ENCODE peak calls at places on chromosomes 12 and 14, in six cellular contexts. S is left lung, M is nephron progenitor cell, D is left ventricle myocardium inferior, Z is tibial artery, E is PC-9. W is an unnamed sample.

GRCh38 chr12:113519464-113520191 is 48.0 kb upstream of the LHX5 start:
- DNase-seq in Z (no peak), M (peak), D (no peak), S (no peak), E (no peak), W (no peak)

GRCh38 chr12:124333724-124334123 is 38.8 kb downstream of the RFLNA start:
- DNase-seq in S (no peak), D (no peak), Z (no peak), E (no peak), M (no peak), W (no peak)

GRCh38 chr14:89672636-89673279 is 255.7 kb upstream of the FOXN3 start:
- DNase-seq in E (no peak), Z (no peak), M (no peak), S (peak), D (peak), W (no peak)

GRCh38 chr14:36997843-36998242 is 174.6 kb downstream of the SLC25A21 start:
- DNase-seq in M (no peak), Z (no peak), D (no peak), E (no peak), S (no peak), W (no peak)

GRCh38 chr12:109144224-109144623 is 27.8 kb downstream of the ACACB start:
- DNase-seq in E (no peak), D (no peak), Z (peak), M (no peak), S (no peak), W (no peak)

GRCh38 chr12:128052341-128052740 is 214.6 kb upstream of the TMEM132C start:
- DNase-seq in Z (no peak), D (no peak), S (no peak), M (no peak), E (no peak), W (no peak)

GRCh38 chr14:72182773-72183432 is 250.7 kb downstream of the RGS6 start:
- DNase-seq in E (no peak), Z (no peak), D (no peak), S (no peak), M (no peak), W (no peak)

GRCh38 chr12:48765753-48766162 is 23.1 kb downstream of the ADCY6 start:
- DNase-seq in M (no peak), D (no peak), S (no peak), Z (no peak), E (no peak), W (peak)

GRCh38 chr12:118332511-118332910 is 40.2 kb downstream of the TAOK3 start:
- DNase-seq in M (no peak), S (no peak), E (no peak), Z (no peak), D (no peak), W (no peak)

GRCh38 chr12:77133566-77133965 is 68.2 kb upstream of the E2F7 start:
- DNase-seq in E (no peak), D (peak), M (peak), Z (no peak), S (peak), W (no peak)

GRCh38 chr14:105144231-105144665 is 24.3 kb downstream of the JAG2 start:
- DNase-seq in D (no peak), S (peak), Z (no peak), E (no peak), M (no peak), W (no peak)

GRCh38 chr14:105145381-105146180 is 23.0 kb downstream of the JAG2 start:
- DNase-seq in S (peak), E (no peak), D (no peak), Z (peak), M (no peak), W (no peak)

GRCh38 chr14:105146181-105146975 is 22.2 kb downstream of the JAG2 start:
- DNase-seq in S (peak), D (peak), M (peak), E (no peak), Z (peak), W (no peak)

GRCh38 chr14:105143451-105144230 is 24.9 kb downstream of the JAG2 start:
- DNase-seq in D (no peak), M (no peak), Z (peak), E (no peak), S (peak), W (no peak)

DNA sequence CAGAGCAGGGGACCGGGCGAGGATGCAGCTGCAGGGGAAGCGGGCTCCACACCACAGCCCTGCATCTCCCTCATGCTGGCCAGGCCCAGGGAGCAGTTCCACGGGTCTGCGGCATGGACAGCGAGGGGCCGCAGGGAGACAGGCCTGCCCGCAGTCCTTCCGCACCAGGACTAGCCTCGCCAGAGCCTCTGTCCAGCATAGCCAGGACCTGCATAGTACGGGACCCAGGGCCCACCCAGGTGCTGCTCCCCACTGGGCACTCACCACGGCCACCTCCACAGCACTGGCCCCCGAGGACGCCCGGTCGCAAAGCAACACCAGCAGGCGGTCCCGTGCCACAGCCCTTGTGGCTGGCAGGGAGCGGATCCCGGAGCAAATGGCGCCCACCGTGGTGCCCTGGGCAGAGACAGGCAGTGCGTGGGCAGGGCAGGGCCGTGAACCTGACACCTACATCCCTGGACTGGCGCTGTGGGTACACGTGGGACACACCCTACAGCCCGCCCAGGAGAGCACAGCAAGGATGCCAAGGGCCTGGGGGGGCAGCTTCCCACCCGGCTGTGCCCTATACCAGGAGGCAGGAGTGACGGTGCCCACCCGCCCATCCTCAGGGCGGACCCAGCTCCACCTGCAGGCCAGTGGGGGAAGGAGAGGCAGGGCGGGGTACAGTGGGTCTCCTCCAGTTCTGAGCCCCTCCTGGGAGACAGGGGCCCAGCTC is 23.8 kb downstream of the JAG2 start:
- DNase-seq in S (peak), E (no peak), D (peak), Z (peak), M (no peak), W (no peak)
- TF ChIP-seq CTCF in S (no peak), E (no peak), D (no peak), Z (no peak), M (no peak), W (no peak)

GRCh38 chr12:10749700-10750384 is 26.7 kb upstream of the YBX3 start:
- DNase-seq in S (peak), Z (peak), M (peak), E (peak), D (peak), W (peak)
- TF ChIP-seq CTCF in S (peak), Z (peak), M (peak), E (peak), D (peak), W (peak)

GRCh38 chr14:95311752-95312151 is 8.0 kb downstream of the CLMN start:
- DNase-seq in Z (no peak), M (no peak), S (peak), D (no peak), E (no peak), W (no peak)
- TF ChIP-seq CTCF in Z (no peak), M (no peak), S (no peak), D (no peak), E (no peak), W (no peak)

GRCh38 chr12:131833896-131834641 is 5.9 kb downstream of the MMP17 start:
- DNase-seq in D (no peak), S (no peak), Z (peak), E (no peak), M (no peak), W (no peak)
- TF ChIP-seq CTCF in D (no peak), S (no peak), Z (no peak), E (peak), M (peak), W (no peak)

GRCh38 chr12:4987076-4987775 is 56.5 kb upstream of the KCNA5 start:
- DNase-seq in M (no peak), E (no peak), D (no peak), S (no peak), Z (no peak), W (no peak)
- TF ChIP-seq CTCF in M (no peak), E (no peak), D (no peak), S (no peak), Z (no peak), W (no peak)

W was measured in uterus.